ENCODE peak calls at places on chromosome 2, in five cellular contexts. B, H, D, J and F are unnamed samples.

GRCh38 chr2:219736196-219736595 is 108.8 kb downstream of the SLC4A3 start:
- DNase-seq in B (no peak), H (no peak), D (peak), J (peak), F (no peak)

GRCh38 chr2:10297950-10298349 is 4.8 kb upstream of the HPCAL1 start:
- DNase-seq in B (no peak), H (no peak), D (peak), J (no peak), F (no peak)

GRCh38 chr2:129460643-129461198 is 518.7 kb upstream of the RAB6C start:
- DNase-seq in B (no peak), H (no peak), D (no peak), J (no peak), F (no peak)

GRCh38 chr2:161170917-161171594 is 10.8 kb downstream of the TANK start:
- DNase-seq in B (no peak), H (no peak), D (no peak), J (no peak), F (no peak)

GRCh38 chr2:187206071-187206470 is 242.0 kb downstream of the CALCRL start:
- DNase-seq in B (no peak), H (no peak), D (no peak), J (no peak), F (no peak)

GRCh38 chr2:138730497-138731030 is 49.6 kb downstream of the NXPH2 start:
- DNase-seq in B (no peak), H (no peak), D (no peak), J (no peak), F (no peak)

GRCh38 chr2:233846387-233847247 is 7.7 kb downstream of the HJURP start:
- DNase-seq in B (no peak), H (no peak), D (no peak), J (no peak), F (no peak)

GRCh38 chr2:152186257-152186656 is 10.7 kb upstream of the STAM2 start:
- DNase-seq in B (no peak), H (no peak), D (no peak), J (no peak), F (no peak)

GRCh38 chr2:133303150-133303549 is 265.1 kb downstream of the NCKAP5 start:
- DNase-seq in B (no peak), H (no peak), D (no peak), J (no peak), F (no peak)

GRCh38 chr2:68921646-68922045 is 31.0 kb downstream of the GKN2 start:
- DNase-seq in B (no peak), H (no peak), D (no peak), J (no peak), F (no peak)

GRCh38 chr2:234631896-234632514 is 135.1 kb upstream of the ARL4C start:
- DNase-seq in B (no peak), H (no peak), D (no peak), J (no peak), F (no peak)

GRCh38 chr2:222142027-222142426 is 156.8 kb downstream of the PAX3 start:
- DNase-seq in B (no peak), H (no peak), D (no peak), J (no peak), F (no peak)

GRCh38 chr2:5696741-5697521 is 4.7 kb downstream of the SOX11 start:
- DNase-seq in B (no peak), H (no peak), D (peak), J (peak), F (no peak)